ENCODE peak calls at places on chromosomes 11 and 22, in nine cellular contexts. D, B, Q, C, F, L, X, S and O are unnamed samples.

GRCh38 chr11:74909363-74909762 is 39.5 kb downstream of the XRRA1 start:
- DNase-seq in D (no peak), B (no peak), Q (no peak), C (no peak), F (no peak), L (peak), X (no peak), S (no peak), O (no peak)

GRCh38 chr11:58391879-58392278 is 14.8 kb downstream of the OR5B3 start:
- DNase-seq in D (no peak), B (peak), Q (peak), C (no peak), F (no peak), L (no peak), X (no peak), S (no peak), O (no peak)

GRCh38 chr22:23521442-23522113 is 58.5 kb downstream of the IGLL1 start:
- DNase-seq in D (peak), B (peak), Q (peak), C (peak), F (peak), L (peak), X (peak), S (peak), O (peak)

GRCh38 chr11:103849366-103849765 is 187.1 kb upstream of the DDI1 start:
- DNase-seq in D (no peak), B (no peak), Q (no peak), C (no peak), F (no peak), L (no peak), X (no peak), S (no peak), O (no peak)

GRCh38 chr11:8692417-8692816 is 9.8 kb downstream of the RPL27A start:
- DNase-seq in D (no peak), B (no peak), Q (no peak), C (no peak), F (no peak), L (no peak), X (no peak), S (no peak), O (no peak)

GRCh38 chr11:9680028-9680427 is 16.2 kb downstream of the SWAP70 start:
- DNase-seq in D (no peak), B (no peak), Q (no peak), C (no peak), F (no peak), L (no peak), X (no peak), S (no peak), O (no peak)

GRCh38 chr11:34124885-34125668 is 19.6 kb downstream of the NAT10 start:
- DNase-seq in D (no peak), B (no peak), Q (no peak), C (no peak), F (peak), L (no peak), X (no peak), S (no peak), O (no peak)

GRCh38 chr11:105790021-105790420 is 180.1 kb downstream of the GRIA4 start:
- DNase-seq in D (no peak), B (no peak), Q (no peak), C (no peak), F (no peak), L (no peak), X (no peak), S (no peak), O (no peak)

GRCh38 chr11:10784229-10785145 is 24.2 kb downstream of the EIF4G2 start:
- DNase-seq in D (peak), B (no peak), Q (no peak), C (no peak), F (no peak), L (no peak), X (no peak), S (peak), O (no peak)

GRCh38 chr11:82523141-82523540 is 210.5 kb downstream of the FAM181B start:
- DNase-seq in D (peak), B (no peak), Q (no peak), C (peak), F (peak), L (no peak), X (no peak), S (no peak), O (no peak)

GRCh38 chr11:115911656-115912055 is 407.4 kb upstream of the CADM1 start:
- DNase-seq in D (peak), B (no peak), Q (no peak), C (no peak), F (no peak), L (no peak), X (no peak), S (peak), O (no peak)

GRCh38 chr11:2532704-2533641 is 88.2 kb downstream of the KCNQ1 start:
- DNase-seq in D (peak), B (peak), Q (peak), C (peak), F (peak), L (peak), X (peak), S (peak), O (peak)

GRCh38 chr22:38056969-38057841 is at the start of gene PICK1:
- DNase-seq in D (peak), B (peak), Q (peak), C (peak), F (peak), L (peak), X (peak), S (peak), O (peak)

GRCh38 chr11:105265859-105266258 is 126.3 kb upstream of the CARD18 start:
- DNase-seq in D (no peak), B (peak), Q (peak), C (no peak), F (no peak), L (no peak), X (no peak), S (no peak), O (no peak)

GRCh38 chr11:72556433-72556832 is 117.8 kb downstream of the PDE2A start:
- DNase-seq in D (peak), B (no peak), Q (no peak), C (no peak), F (no peak), L (no peak), X (no peak), S (no peak), O (no peak)

GRCh38 chr11:36258730-36259360 is 30.4 kb downstream of the COMMD9 start:
- DNase-seq in D (peak), B (peak), Q (peak), C (peak), F (peak), L (peak), X (peak), S (peak), O (peak)
- TF ChIP-seq EZH2phosphoT487 in D (no peak), B (no peak), Q (no peak), C (no peak), F (no peak), L (no peak), X (no peak), S (no peak), O (no peak)

GRCh38 chr11:15114501-15115475 is at the start of gene INSC:
- DNase-seq in D (peak), B (no peak), Q (peak), C (peak), F (peak), L (no peak), X (no peak), S (peak), O (no peak)
- H3K4me3 ChIP-seq in D (peak), B (no peak), Q (peak), C (peak), F (peak), L (no peak), X (no peak), S (peak), O (peak)

GRCh38 chr11:117931331-117931950 is 2.2 kb upstream of the TMPRSS13 start:
- DNase-seq in D (no peak), B (no peak), Q (no peak), C (no peak), F (no peak), L (no peak), X (no peak), S (no peak), O (no peak)
- TF ChIP-seq EZH2phosphoT487 in D (no peak), B (no peak), Q (no peak), C (no peak), F (no peak), L (no peak), X (no peak), S (no peak), O (no peak)

GRCh38 chr11:45410391-45411215 is 124.5 kb upstream of the SYT13 start:
- DNase-seq in D (peak), B (no peak), Q (no peak), C (peak), F (no peak), L (no peak), X (no peak), S (no peak), O (no peak)

GRCh38 chr11:45411221-45411946 is 125.2 kb upstream of the SYT13 start:
- DNase-seq in D (peak), B (no peak), Q (peak), C (peak), F (no peak), L (no peak), X (no peak), S (peak), O (no peak)

GRCh38 chr11:45413156-45413833 is 127.2 kb upstream of the SYT13 start:
- DNase-seq in D (no peak), B (no peak), Q (peak), C (no peak), F (no peak), L (no peak), X (no peak), S (no peak), O (no peak)

GRCh38 chr11:45412521-45412920 is 126.4 kb upstream of the SYT13 start:
- DNase-seq in D (no peak), B (no peak), Q (no peak), C (peak), F (no peak), L (no peak), X (no peak), S (peak), O (no peak)

DNA sequence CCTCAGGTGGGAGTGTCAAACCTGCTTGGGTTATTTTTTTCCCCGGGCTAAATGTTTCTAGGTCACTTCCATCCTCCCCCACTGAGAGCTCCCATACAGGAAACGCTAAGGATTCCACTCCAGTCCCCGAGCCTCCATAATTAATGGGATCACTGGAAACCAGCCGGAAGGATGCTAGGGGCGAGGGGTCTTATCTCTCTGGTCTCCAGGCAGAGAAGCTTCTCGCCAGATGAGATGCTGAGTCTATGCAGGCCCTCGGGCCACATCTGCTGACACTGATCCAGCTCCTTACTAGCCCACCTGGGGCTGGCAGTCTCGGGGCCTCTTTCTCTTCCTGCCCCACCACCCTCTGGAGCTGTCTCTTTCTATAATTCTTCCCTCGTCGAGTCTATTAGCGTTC is 125.9 kb upstream of the SYT13 start:
- DNase-seq in D (no peak), B (no peak), Q (no peak), C (peak), F (no peak), L (no peak), X (no peak), S (peak), O (no peak)
- H3K4me3 ChIP-seq in D (no peak), B (no peak), Q (no peak), C (peak), F (no peak), L (no peak), X (no peak), S (peak), O (no peak)

GRCh38 chr22:43922123-43922522 is 1.5 kb upstream of the PNPLA3 start:
- DNase-seq in D (peak), B (no peak), Q (no peak), C (peak), F (no peak), L (no peak), X (no peak), S (no peak), O (no peak)

GRCh38 chr22:43923191-43923590 is 414 bp upstream of the PNPLA3 start:
- DNase-seq in D (no peak), B (no peak), Q (peak), C (no peak), F (no peak), L (no peak), X (no peak), S (no peak), O (no peak)

GRCh38 chr22:43919106-43919965 is 4.3 kb upstream of the PNPLA3 start:
- DNase-seq in D (no peak), B (peak), Q (peak), C (no peak), F (no peak), L (no peak), X (no peak), S (peak), O (no peak)

GRCh38 chr22:43923631-43924548 is at the start of gene PNPLA3:
- DNase-seq in D (peak), B (peak), Q (peak), C (peak), F (peak), L (no peak), X (peak), S (peak), O (no peak)

DNA sequence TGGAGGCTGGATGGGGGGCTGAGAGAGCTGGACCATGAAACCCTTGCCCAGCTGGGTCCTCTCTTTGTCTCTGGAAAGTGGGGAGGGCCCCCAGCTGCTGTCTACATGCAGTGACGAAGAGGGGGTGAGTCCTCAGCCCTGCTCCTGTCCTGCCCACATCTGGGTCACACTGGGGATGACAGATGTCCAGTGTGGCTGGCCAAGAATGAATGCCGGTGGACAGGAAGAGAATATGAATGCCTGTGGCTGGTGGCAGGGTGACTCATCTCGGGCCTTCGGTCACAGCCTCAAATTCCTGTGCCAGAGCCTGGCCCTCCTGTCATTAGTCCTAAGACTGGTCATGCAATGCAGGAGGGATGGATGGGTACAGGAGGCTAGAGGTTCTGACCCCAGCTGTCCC is 2.2 kb upstream of the PNPLA3 start:
- DNase-seq in D (no peak), B (peak), Q (peak), C (no peak), F (no peak), L (no peak), X (peak), S (no peak), O (no peak)
- TF ChIP-seq EZH2phosphoT487 in D (no peak), B (no peak), Q (peak), C (no peak), F (no peak), L (no peak), X (no peak), S (no peak), O (no peak)

DNA sequence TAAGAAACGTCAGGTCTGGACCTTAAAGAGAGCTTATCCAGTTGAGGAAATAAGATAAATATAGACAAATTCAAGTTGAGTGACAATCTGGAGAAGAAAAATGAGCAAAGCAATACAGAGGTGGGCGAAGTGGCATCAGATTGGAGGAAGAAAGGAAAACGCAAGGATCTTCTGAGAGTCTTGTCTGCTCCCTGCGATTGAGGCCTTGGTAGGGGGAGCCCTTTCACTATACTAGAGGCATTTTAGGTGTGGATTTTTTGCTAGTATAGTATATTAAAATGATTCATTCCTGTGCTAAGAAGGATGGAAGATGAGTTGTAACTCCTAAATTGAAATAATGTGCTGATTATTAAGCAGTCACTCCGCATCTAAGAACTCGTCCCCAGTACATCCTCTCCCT is 8.1 kb downstream of the NUP50 start:
- DNase-seq in D (no peak), B (no peak), Q (no peak), C (no peak), F (no peak), L (no peak), X (no peak), S (no peak), O (no peak)
- H3K4me3 ChIP-seq in D (no peak), B (no peak), Q (no peak), C (no peak), F (no peak), L (no peak), X (no peak), S (no peak), O (no peak)

GRCh38 chr22:40512426-40513136 is 123.9 kb downstream of the MRTFA start:
- DNase-seq in D (no peak), B (peak), Q (peak), C (no peak), F (peak), L (no peak), X (no peak), S (no peak), O (no peak)
- TF ChIP-seq EZH2phosphoT487 in D (no peak), B (no peak), Q (no peak), C (no peak), F (no peak), L (no peak), X (no peak), S (no peak), O (no peak)

GRCh38 chr11:68753300-68753699 is 2.0 kb upstream of the TESMIN start:
- DNase-seq in D (no peak), B (no peak), Q (no peak), C (no peak), F (no peak), L (no peak), X (no peak), S (no peak), O (peak)
- H3K4me3 ChIP-seq in D (no peak), B (no peak), Q (no peak), C (no peak), F (no peak), L (no peak), X (no peak), S (no peak), O (no peak)

DNA sequence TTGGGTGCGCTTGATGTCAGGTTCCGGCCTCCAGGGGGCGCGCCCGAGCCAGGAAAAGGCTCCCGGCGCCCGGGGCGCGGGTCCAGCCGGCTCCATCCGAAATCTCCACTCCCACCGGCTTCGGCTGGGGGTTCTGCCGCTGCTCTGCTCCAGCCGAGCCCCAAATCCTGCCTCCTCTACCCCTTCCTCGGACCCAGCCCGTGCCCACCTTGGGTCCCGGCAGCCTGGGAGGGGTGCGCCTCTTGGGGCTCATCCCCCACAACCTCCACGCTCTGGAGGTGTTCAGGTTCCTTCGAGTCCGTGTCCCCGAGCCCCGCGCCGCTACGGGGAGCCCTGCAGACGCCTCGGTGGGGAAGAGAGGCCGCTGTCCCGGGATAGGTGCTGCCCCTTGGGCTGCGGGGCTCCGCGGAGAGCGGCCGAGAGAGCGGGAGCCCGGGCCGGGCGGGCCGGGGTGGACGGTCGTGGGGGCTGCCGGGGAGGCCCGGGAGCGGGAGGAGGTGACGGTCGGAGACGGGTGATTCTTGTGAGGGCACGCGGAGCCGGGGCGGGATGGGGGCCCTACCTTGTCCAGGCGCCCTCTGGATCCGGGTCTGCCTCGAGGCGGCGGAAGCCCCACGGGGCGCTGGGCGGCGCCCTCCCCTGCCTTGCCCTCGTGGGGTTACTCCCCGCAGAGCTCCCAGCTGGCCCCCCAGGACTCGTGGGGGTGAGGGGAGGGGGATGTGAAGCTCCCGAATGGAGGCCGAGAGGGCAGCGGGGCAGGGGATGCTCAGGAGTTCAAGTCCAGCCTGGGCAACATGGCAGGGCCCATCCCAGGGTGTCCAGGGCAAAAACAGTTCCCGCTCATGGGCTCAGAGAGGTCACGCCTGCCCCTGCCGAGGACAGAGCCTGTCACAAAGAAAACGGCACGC is 13.2 kb upstream of the CYB5R3 start:
- DNase-seq in D (peak), B (peak), Q (peak), C (peak), F (peak), L (peak), X (no peak), S (peak), O (peak)
- TF ChIP-seq EZH2phosphoT487 in D (peak), B (no peak), Q (no peak), C (no peak), F (no peak), L (no peak), X (no peak), S (no peak), O (no peak)

DNA sequence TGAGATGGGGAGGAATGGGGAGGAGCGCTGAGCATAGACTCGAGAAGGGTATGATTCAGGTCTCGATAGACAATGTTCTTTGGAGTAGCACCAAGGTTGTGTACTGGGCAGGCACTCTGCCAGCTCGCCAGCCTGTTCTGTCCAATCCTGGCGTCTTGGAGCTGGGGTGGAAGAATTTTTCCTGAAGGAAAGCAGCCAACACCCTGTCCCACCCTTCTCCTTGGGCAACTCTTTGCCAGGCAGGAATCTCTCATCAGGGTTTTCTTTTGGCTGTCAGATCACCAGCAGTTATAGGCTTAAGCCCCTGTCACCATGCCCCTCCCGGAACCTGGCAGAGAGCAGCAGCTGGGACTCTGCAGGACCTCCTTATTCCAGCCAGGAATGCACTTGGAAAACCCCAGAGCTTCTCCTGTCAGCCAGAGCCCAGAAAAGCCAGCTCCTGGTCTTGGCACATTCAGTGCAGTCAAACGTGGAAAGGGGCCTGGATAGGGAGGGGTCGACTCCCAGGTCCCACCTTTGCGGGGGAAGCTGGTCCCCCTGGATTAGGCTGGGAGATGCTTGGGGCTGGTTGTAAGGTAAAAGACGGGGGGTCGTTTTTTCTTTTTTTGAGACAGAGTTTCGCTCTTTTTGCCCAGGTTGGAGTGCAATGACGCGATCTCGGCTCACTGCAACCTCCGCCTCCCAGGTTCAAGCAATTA is 14.4 kb upstream of the SPTBN2 start:
- DNase-seq in D (peak), B (peak), Q (no peak), C (peak), F (no peak), L (no peak), X (no peak), S (no peak), O (no peak)
- H3K4me3 ChIP-seq in D (peak), B (peak), Q (peak), C (peak), F (no peak), L (no peak), X (peak), S (peak), O (peak)